ENCODE peak calls at places on chromosomes 6 and 20, in six cellular contexts. Y is esophagus squamous epithelium; X is cardiac muscle cell; L is choroid plexus epithelial cell; O is CD8-positive, alpha-beta T cell; B is AG10803. U is an unnamed sample.
A peak's percentile ranks its signal among the peaks of the same experiment; 100 is the strongest.

GRCh38 chr6:68976260-68976659 is 341.2 kb downstream of the ADGRB3 start:
- DNase-seq in B (no peak), L (no peak), O (no peak), X (no peak), Y (no peak), U (no peak)

GRCh38 chr6:14270925-14271791 is 153.6 kb downstream of the CD83 start:
- DNase-seq in B (peak; percentile 94), O (peak; percentile 19), X (no peak), Y (no peak), L (peak; percentile 34), U (no peak)

GRCh38 chr6:28725890-28726348 is 197.9 kb downstream of the TRIM27 start:
- DNase-seq in X (no peak), O (no peak), L (no peak), Y (no peak), B (no peak), U (peak; percentile 25)

GRCh38 chr6:147570681-147571080 is 62.2 kb downstream of the SAMD5 start:
- DNase-seq in Y (no peak), B (no peak), O (no peak), L (no peak), X (no peak), U (no peak)

GRCh38 chr20:43893930-43894329 is 20.7 kb upstream of the TOX2 start:
- DNase-seq in X (no peak), O (no peak), B (no peak), Y (no peak), L (no peak), U (no peak)

GRCh38 chr6:73169633-73170032 is 55.7 kb downstream of the KHDC1L start:
- DNase-seq in Y (no peak), B (no peak), L (no peak), X (no peak), O (no peak), U (no peak)

GRCh38 chr6:142746524-142746923 is 198.5 kb downstream of the HIVEP2 start:
- DNase-seq in X (peak; percentile 77), B (no peak), L (peak; percentile 49), O (peak; percentile 6), Y (no peak), U (no peak)

GRCh38 chr6:150275489-150275888 is 93.3 kb upstream of the IYD start:
- DNase-seq in O (no peak), Y (no peak), B (no peak), L (no peak), X (no peak), U (no peak)

GRCh38 chr6:96907498-96907897 is 9.8 kb upstream of the NDUFAF4 start:
- DNase-seq in X (no peak), O (no peak), Y (no peak), B (no peak), L (peak; percentile 59), U (no peak)

GRCh38 chr20:46838002-46838401 is 56.6 kb upstream of the EYA2 start:
- DNase-seq in Y (no peak), X (no peak), B (no peak), O (no peak), L (no peak), U (no peak)

DNA sequence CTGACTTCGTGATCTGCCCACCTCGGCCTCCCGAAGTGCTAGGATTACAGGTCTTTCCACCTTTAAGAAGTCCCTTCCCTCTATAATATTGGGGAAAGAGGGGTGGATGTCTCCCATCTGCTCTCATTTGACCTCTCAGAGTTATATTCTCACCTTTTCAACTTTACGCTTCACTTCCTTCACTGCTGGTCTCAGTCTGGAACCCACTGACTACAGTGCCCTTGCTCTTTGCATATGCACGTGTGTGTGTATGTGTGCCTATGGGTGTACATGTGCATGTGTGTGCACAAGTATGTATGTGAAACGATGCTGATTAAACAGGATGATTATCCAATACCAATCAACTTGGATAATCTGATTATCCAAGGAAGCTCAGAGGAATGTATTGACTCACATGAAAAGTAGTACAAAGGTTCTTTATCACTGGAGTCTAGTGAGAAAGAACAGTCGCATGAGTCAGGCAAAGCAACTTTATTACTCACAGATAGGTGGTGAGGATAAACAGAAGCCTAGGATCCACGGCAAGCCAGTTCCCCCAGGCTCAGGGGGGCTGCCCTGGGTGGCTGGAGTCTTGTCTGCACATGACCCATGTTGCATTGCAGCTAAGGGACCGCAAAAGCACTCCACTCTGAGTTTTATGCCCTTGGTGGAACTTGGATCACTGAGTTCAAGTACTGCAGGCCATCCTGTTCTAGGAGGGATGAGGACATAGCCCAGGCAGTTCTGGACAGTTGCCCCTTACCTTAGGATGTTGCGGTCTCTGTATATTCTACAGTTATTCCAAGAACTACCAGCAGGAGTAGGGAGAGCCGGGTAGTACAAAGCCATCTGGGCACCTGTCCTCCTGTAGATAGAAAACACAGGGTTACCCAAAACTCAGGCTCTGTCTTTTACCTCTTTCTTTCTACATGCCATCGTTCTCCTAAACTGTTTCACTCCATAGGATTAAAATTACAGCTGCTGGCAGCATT is 50.9 kb downstream of the SNRNP48 start:
- DNase-seq in X (no peak), Y (no peak), L (peak; percentile 78), O (no peak), B (peak; percentile 46), U (no peak)
- TF ChIP-seq CTCF in X (no peak), Y (no peak), L (no peak), O (no peak), B (no peak), U (no peak)

GRCh38 chr20:62555642-62556420 is 80.0 kb upstream of the GATA5 start:
- DNase-seq in B (no peak), L (no peak), O (no peak), X (no peak), Y (no peak), U (no peak)
- H3K4me3 ChIP-seq in B (no peak overlapping the region), L (no peak overlapping the region), O (no peak overlapping the region), X (no peak overlapping the region), Y (no peak overlapping the region), U (no peak overlapping the region)

GRCh38 chr20:62625921-62626547 is 16.3 kb upstream of the SLCO4A1 start:
- DNase-seq in Y (no peak), B (no peak), X (no peak), O (no peak), L (no peak), U (no peak)

GRCh38 chr20:62631336-62632317 is 10.7 kb upstream of the SLCO4A1 start:
- DNase-seq in L (no peak), X (no peak), O (no peak), B (no peak), Y (no peak), U (no peak)

GRCh38 chr20:62627901-62628612 is 14.2 kb upstream of the SLCO4A1 start:
- DNase-seq in B (peak; percentile 59), Y (no peak), O (no peak), X (no peak), L (no peak), U (peak; percentile 52)

GRCh38 chr20:62629864-62630470 is 12.3 kb upstream of the SLCO4A1 start:
- DNase-seq in L (no peak), X (no peak), B (no peak), Y (no peak), O (no peak), U (no peak)

DNA sequence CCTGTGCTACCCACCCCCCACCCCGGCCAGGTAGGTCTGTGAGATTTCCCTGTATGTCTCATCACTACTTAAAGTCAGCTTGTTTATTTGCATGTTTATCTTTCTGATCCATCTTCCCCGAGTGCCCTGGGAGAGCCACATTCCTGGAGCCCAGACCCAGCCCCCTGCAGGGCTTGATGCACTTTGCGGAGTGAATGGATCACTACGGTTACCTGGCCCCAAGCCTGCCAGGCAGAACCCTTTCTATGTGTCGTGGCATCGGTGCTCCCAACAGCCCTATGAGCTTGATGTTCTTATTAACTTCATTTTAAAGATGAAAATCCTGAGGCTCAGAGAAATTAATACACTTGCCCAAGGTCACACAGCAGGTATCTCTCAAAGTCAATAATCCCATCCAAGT is 13.6 kb upstream of the SLCO4A1 start:
- DNase-seq in X (no peak), B (no peak), O (no peak), Y (no peak), L (no peak), U (no peak)
- TF ChIP-seq CTCF in X (no peak), B (no peak), O (no peak), Y (no peak), L (no peak), U (no peak)

GRCh38 chr6:159789377-159790148 is at the start of gene TCP1:
- DNase-seq in L (peak; percentile 100), O (peak; percentile 97), Y (peak; percentile 98), X (peak; percentile 100), B (peak; percentile 99), U (peak; percentile 99)
- H3K4me3 ChIP-seq in L (peak within 1 kb of the TSS; percentile 100), O (peak within 1 kb of the TSS; percentile 99), Y (peak within 1 kb of the TSS; percentile 68), X (peak within 1 kb of the TSS; percentile 99), B (peak within 1 kb of the TSS; percentile 93), U (peak within 1 kb of the TSS; percentile 96)

GRCh38 chr20:15905661-15906060 is 667.6 kb downstream of the KIF16B start:
- DNase-seq in O (no peak), L (no peak), Y (no peak), X (no peak), B (no peak), U (no peak)

GRCh38 chr20:15899972-15900371 is 673.3 kb downstream of the KIF16B start:
- DNase-seq in X (no peak), O (no peak), L (no peak), B (no peak), Y (no peak), U (no peak)

GRCh38 chr20:15900443-15900842 is 672.8 kb downstream of the KIF16B start:
- DNase-seq in X (no peak), L (peak; percentile 11), B (no peak), Y (no peak), O (no peak), U (no peak)

GRCh38 chr20:15902493-15902892 is 670.8 kb downstream of the KIF16B start:
- DNase-seq in B (no peak), L (no peak), Y (no peak), X (no peak), O (no peak), U (no peak)
- TF ChIP-seq CTCF in B (no peak), L (peak; percentile 6), Y (no peak), X (no peak), O (no peak), U (peak; percentile 46)

GRCh38 chr6:47734826-47735481 is 36.6 kb downstream of the ADGRF4 start:
- DNase-seq in O (no peak), L (no peak), X (no peak), Y (no peak), B (no peak), U (no peak)
- H3K4me3 ChIP-seq in O (no peak overlapping the region), L (no peak overlapping the region), X (no peak overlapping the region), Y (no peak overlapping the region), B (no peak overlapping the region), U (no peak overlapping the region)

GRCh38 chr6:165092881-165093595 is 216.4 kb downstream of the C6orf118 start:
- DNase-seq in O (no peak), B (peak; percentile 23), L (no peak), Y (no peak), X (no peak), U (no peak)

GRCh38 chr6:165096209-165096608 is 213.2 kb downstream of the C6orf118 start:
- DNase-seq in B (no peak), X (no peak), Y (no peak), O (no peak), L (no peak), U (no peak)

GRCh38 chr6:165096868-165097267 is 212.5 kb downstream of the C6orf118 start:
- DNase-seq in B (peak; percentile 15), X (no peak), L (no peak), Y (no peak), O (no peak), U (no peak)

DNA sequence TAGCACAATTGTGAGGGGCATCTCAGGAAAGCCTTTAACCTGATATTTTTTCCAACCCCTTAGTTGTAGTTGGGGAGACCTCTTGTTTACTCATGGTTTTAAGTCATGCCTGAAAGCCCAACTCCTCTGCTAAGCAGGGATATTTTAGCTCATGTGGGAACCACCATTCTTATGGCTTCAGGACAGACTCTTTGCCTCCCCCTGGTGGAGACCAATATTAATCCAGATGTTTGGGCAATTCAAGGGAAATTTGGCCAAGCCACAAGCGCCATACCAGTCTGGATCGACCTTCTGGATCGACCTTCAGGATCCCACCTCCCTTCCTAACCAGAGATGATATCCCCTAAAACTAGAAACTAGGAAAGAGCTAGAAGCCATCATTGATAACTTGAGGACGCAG is 211.2 kb downstream of the C6orf118 start:
- DNase-seq in O (no peak), Y (no peak), X (no peak), B (no peak), L (no peak), U (no peak)
- TF ChIP-seq CTCF in O (no peak), Y (no peak), X (peak; percentile 18), B (no peak), L (peak; percentile 6), U (peak; percentile 4)

U was measured in HFF-Myc.